ENCODE peak calls at places on chromosomes 5 and 9, in four cellular contexts. F, W, S and Z are unnamed samples. For H3K4me1, the result is how much of the 10 kb centered on the place peaks cover.

GRCh38 chr9:104743377-104743985 is 4.0 kb upstream of the NIPSNAP3A start:
- DNase-seq in S (no peak), W (peak), F (no peak), Z (no peak)

GRCh38 chr5:180424094-180424493 is 70.1 kb upstream of the CNOT6 start:
- DNase-seq in S (no peak), F (no peak), W (no peak), Z (no peak)

GRCh38 chr9:99430301-99430700 is 208.2 kb downstream of the SEC61B start:
- DNase-seq in S (no peak), W (no peak), F (no peak), Z (peak)

GRCh38 chr9:126647585-126648110 is 33.9 kb downstream of the LMX1B start:
- DNase-seq in F (no peak), S (no peak), W (no peak), Z (no peak)

GRCh38 chr5:77639624-77640023 is 1.1 kb upstream of the OTP start:
- DNase-seq in W (no peak), F (no peak), S (no peak), Z (no peak)

GRCh38 chr5:151150484-151151262 is 6.9 kb downstream of the ANXA6 start:
- DNase-seq in F (peak), W (no peak), S (no peak), Z (peak)

GRCh38 chr9:88387733-88388202 is 476 bp upstream of the SPIN1 start:
- DNase-seq in S (no peak), W (peak), F (peak), Z (peak)

GRCh38 chr5:149728303-149728702 is 1.8 kb upstream of the PPARGC1B start:
- DNase-seq in F (no peak), S (no peak), W (peak), Z (no peak)

GRCh38 chr9:4207881-4208615 is 91.8 kb downstream of the GLIS3 start:
- DNase-seq in F (no peak), W (no peak), S (no peak), Z (no peak)

GRCh38 chr5:662751-663435 is 30.3 kb downstream of the TPPP start:
- DNase-seq in S (peak), W (no peak), F (peak), Z (peak)

GRCh38 chr5:58462154-58462553 is 2.3 kb upstream of the PLK2 start:
- DNase-seq in W (no peak), F (no peak), S (no peak), Z (no peak)

GRCh38 chr5:56763711-56764466 is 51.5 kb upstream of the MAP3K1 start:
- DNase-seq in S (no peak), F (peak), W (peak), Z (no peak)

GRCh38 chr9:29311221-29311620 is 1737.9 kb upstream of the C9orf72 start:
- DNase-seq in S (no peak), F (no peak), W (no peak), Z (no peak)

GRCh38 chr5:15026011-15026481 is 154.5 kb upstream of the ANKH start:
- DNase-seq in S (no peak), F (no peak), W (no peak), Z (no peak)

GRCh38 chr9:92656537-92656925 is 13.4 kb downstream of the IPPK start:
- DNase-seq in W (no peak), S (no peak), F (peak), Z (no peak)

GRCh38 chr9:109289186-109289585 is 31.7 kb downstream of the EPB41L4B start:
- DNase-seq in F (no peak), W (peak), S (no peak), Z (no peak)

GRCh38 chr9:131330814-131331600 is 41.5 kb downstream of the PLPP7 start:
- DNase-seq in S (no peak), F (peak), W (no peak), Z (no peak)

GRCh38 chr5:1108008-1108864 is 3.6 kb downstream of the SLC12A7 start:
- DNase-seq in F (no peak), W (no peak), S (no peak), Z (peak)

GRCh38 chr9:81632599-81632998 is 56.7 kb downstream of the TLE1 start:
- DNase-seq in S (no peak), W (no peak), F (no peak), Z (no peak)

GRCh38 chr5:108590799-108591198 is 156.9 kb upstream of the FER start:
- DNase-seq in F (no peak), W (no peak), S (no peak), Z (no peak)

GRCh38 chr5:170056561-170057267 is 49.0 kb upstream of the FOXI1 start:
- DNase-seq in S (peak), F (no peak), W (no peak), Z (no peak)

GRCh38 chr5:88734191-88734640 is 148.8 kb downstream of the MEF2C start:
- DNase-seq in S (no peak), F (no peak), W (no peak), Z (no peak)

DNA sequence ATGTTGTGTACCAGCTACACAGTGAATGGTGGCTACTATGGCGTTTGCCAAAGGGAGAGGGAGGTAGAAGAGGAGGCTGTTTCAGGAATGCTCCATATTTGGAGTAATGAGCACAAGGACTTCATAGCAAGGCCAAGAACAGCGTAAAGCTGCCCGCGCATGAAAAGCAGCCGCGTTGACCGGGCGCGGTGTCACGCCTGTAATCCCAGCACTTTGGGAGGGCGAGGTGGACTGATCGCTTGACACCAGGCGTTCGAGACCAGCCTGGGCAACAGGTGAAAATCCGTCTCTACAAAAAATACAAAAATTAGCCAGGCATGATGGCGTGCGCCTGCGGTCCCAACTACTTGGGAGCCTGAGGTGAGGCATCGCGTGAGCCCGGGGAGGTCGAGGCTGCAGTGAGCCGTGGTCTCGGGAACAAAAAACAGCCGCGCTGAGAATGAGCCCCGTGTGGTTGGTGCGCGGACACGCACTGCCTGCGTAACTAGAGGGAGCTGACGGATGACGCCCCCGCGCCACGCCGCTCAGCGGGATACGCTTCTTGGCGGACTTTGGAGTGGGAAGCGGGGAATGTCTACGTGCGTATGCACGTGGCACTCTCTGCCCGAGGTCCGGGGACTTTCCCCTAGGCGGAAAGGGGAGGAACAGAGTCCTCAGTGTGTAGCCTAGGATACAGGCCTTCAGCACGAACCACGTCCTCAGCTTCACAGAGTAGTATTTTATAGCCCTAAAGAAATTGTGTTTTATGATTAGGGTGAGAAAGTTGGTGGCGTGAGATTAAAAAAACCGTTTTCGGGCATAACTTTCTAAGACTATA is at the start of gene RMRP:
- DNase-seq in S (peak), W (peak), F (peak), Z (peak)
- H3K4me1 ChIP-seq in S (under half), W (under half), F (half or more), Z (half or more)

GRCh38 chr9:121326924-121327613 is 43.0 kb downstream of the STOM start:
- DNase-seq in S (no peak), F (no peak), W (no peak), Z (no peak)

GRCh38 chr9:121324316-121324715 is 45.7 kb downstream of the STOM start:
- DNase-seq in W (no peak), S (no peak), F (no peak), Z (no peak)

GRCh38 chr9:121326130-121326838 is 43.8 kb downstream of the STOM start:
- DNase-seq in W (peak), F (peak), S (peak), Z (peak)

GRCh38 chr9:121324755-121325154 is 45.3 kb downstream of the STOM start:
- DNase-seq in F (no peak), S (no peak), W (no peak), Z (no peak)

GRCh38 chr9:121325387-121325786 is 44.7 kb downstream of the STOM start:
- DNase-seq in F (no peak), S (no peak), W (no peak), Z (no peak)
- TF ChIP-seq POLR2AphosphoS5 in F (no peak), S (no peak), W (no peak), Z (peak)

DNA sequence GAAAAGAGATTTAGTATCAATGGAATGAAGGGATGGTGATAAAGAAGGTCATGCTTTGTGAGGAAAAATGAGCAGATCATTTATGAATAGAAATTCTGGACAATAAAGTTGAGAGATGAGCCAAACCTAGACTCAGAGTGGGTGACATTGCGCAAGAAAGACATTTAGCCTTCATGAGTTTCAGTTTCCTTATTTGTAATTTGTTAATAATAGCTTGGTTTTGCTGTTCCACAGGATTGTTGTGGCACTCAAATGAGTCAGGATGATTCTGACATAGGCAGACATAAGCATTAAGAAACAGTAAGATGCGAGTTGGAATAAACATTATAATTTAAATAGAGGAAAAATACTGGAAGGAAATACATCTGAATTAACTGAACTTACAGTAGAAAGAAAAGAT is 34.8 kb downstream of the ITGA2 start:
- DNase-seq in W (no peak), F (no peak), S (no peak), Z (no peak)
- H3K4me1 ChIP-seq in W (under half), F (under half), S (under half), Z (under half)

DNA sequence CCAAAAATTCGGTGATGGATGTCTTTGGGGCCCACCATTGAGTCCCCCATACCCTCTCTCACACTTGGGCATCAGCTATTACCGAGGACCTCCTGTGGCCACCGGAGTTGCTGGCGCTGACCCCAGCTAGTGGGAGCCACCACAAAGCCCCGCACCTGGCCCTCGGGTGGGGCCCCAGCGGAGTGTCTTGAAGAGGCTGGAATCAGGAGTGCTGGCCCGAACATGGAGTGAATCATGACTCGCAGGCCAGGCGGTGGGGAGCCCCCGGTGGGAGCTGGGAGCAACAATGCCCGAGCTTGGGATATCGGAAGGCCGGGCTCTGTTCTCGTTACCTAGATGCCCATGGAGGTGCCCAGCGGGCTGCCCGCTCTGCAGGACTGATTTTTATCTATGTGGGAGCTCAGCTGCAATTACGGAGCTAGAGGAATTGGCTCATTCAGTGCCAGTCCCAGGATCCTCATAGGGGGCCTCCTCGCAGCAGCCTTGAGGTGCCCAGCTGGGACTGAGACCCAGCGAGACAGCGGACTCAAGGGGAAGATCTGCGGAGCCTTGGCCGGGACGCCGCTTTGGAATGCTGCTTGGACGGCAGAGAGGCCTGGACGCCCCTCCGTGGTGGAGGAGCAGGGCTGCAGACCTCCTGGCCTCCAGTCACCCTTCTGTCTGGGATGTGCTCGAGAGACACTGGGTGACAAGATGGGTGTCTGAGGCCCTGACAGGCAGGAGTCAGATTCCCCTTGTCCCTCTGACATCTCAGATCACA is 70.8 kb downstream of the PSMB7 start:
- DNase-seq in F (peak), S (no peak), W (no peak), Z (no peak)
- TF ChIP-seq POLR2AphosphoS5 in F (no peak), S (no peak), W (no peak), Z (no peak)

GRCh38 chr5:78758169-78758839 is 109.7 kb upstream of the LHFPL2 start:
- DNase-seq in S (no peak), W (no peak), F (no peak), Z (no peak)
- H3K4me1 ChIP-seq in S (under half), W (under half), F (under half), Z (under half)

GRCh38 chr9:2235623-2236022 is 220.5 kb downstream of the SMARCA2 start:
- DNase-seq in F (no peak), W (no peak), S (no peak), Z (no peak)
- TF ChIP-seq POLR2AphosphoS5 in F (no peak), W (no peak), S (no peak), Z (no peak)

GRCh38 chr5:142931896-142932686 is 161.9 kb downstream of the ARHGAP26 start:
- DNase-seq in S (no peak), F (no peak), W (no peak), Z (no peak)

GRCh38 chr5:142929602-142930001 is 159.4 kb downstream of the ARHGAP26 start:
- DNase-seq in W (no peak), F (no peak), S (no peak), Z (no peak)

GRCh38 chr5:142934335-142934734 is 164.2 kb downstream of the ARHGAP26 start:
- DNase-seq in W (no peak), F (no peak), S (no peak), Z (no peak)

GRCh38 chr5:142926549-142926948 is 156.4 kb downstream of the ARHGAP26 start:
- DNase-seq in F (no peak), W (no peak), S (no peak), Z (no peak)

DNA sequence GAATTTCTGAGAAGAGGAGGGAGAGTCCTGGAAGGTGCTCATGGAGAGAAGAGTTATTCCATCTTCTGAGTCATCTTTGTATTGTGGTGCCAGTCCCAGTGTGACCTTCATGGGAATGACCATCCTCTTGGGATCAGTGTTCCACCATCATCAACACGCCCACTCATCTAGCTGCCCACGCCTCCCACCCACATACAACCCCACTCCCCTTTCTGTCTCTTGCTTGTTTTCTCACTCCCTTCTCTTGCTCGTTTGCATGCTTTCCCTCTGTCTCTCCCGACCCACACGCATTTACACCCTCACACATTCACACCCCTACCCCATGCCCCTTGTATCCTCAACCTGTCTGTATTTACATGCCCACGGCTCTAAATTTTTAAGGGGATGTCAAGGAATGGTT is 160.2 kb downstream of the ARHGAP26 start:
- DNase-seq in W (no peak), S (no peak), F (no peak), Z (no peak)
- H3K4me1 ChIP-seq in W (under half), S (under half), F (under half), Z (under half)